ENCODE peak calls at places on chromosomes 6 and 20, in ten cellular contexts. O, Y, J, E, Z, T, N, A, D and I are unnamed samples.

GRCh38 chr20:13644010-13644409 is 5.3 kb upstream of the TASP1 start:
- DNase-seq in O (peak), Y (no peak), J (no peak), E (no peak), Z (no peak), T (no peak), N (peak), A (no peak), D (no peak), I (no peak)

GRCh38 chr20:31894980-31895675 is 24.7 kb downstream of the TTLL9 start:
- DNase-seq in O (peak), Y (peak), J (no peak), E (peak), Z (no peak), T (no peak), N (no peak), A (peak), D (no peak), I (no peak)

GRCh38 chr6:156686429-156686939 is 90.7 kb upstream of the ARID1B start:
- DNase-seq in O (peak), Y (no peak), J (peak), E (peak), Z (peak), T (no peak), N (peak), A (peak), D (peak), I (no peak)

GRCh38 chr6:42250509-42250908 is 32.8 kb upstream of the MRPS10 start:
- DNase-seq in O (no peak), Y (no peak), J (no peak), E (no peak), Z (no peak), T (no peak), N (no peak), A (no peak), D (no peak), I (no peak)

GRCh38 chr6:37303891-37304503 is 46.1 kb upstream of the TMEM217 start:
- DNase-seq in O (peak), Y (peak), J (no peak), E (peak), Z (peak), T (no peak), N (no peak), A (peak), D (no peak), I (peak)

GRCh38 chr6:87904041-87904440 is 143.6 kb upstream of the SPACA1 start:
- DNase-seq in O (no peak), Y (no peak), J (no peak), E (no peak), Z (no peak), T (no peak), N (no peak), A (peak), D (no peak), I (no peak)

GRCh38 chr6:13536796-13537526 is 37.4 kb upstream of the SIRT5 start:
- DNase-seq in O (peak), Y (no peak), J (no peak), E (no peak), Z (no peak), T (no peak), N (no peak), A (no peak), D (no peak), I (no peak)

GRCh38 chr6:132648356-132648755 is 10.6 kb downstream of the TAAR1 start:
- DNase-seq in O (peak), Y (no peak), J (no peak), E (peak), Z (no peak), T (no peak), N (peak), A (no peak), D (no peak), I (no peak)

GRCh38 chr6:29295181-29295585 is 6.3 kb upstream of the OR14J1 start:
- DNase-seq in O (no peak), Y (no peak), J (no peak), E (no peak), Z (no peak), T (no peak), N (no peak), A (no peak), D (no peak), I (no peak)

GRCh38 chr6:44020148-44020547 is 107.1 kb downstream of the MRPL14 start:
- DNase-seq in O (no peak), Y (no peak), J (no peak), E (no peak), Z (no peak), T (no peak), N (no peak), A (no peak), D (no peak), I (no peak)

GRCh38 chr6:16804007-16804303 is 42.7 kb upstream of the ATXN1 start:
- DNase-seq in O (no peak), Y (no peak), J (peak), E (no peak), Z (no peak), T (no peak), N (no peak), A (no peak), D (no peak), I (no peak)

GRCh38 chr6:2194643-2195042 is 50.8 kb downstream of the GMDS start:
- DNase-seq in O (no peak), Y (no peak), J (no peak), E (no peak), Z (no peak), T (no peak), N (no peak), A (no peak), D (no peak), I (no peak)

GRCh38 chr6:69732640-69733039 is 64.2 kb downstream of the LMBRD1 start:
- DNase-seq in O (no peak), Y (peak), J (no peak), E (no peak), Z (no peak), T (no peak), N (no peak), A (no peak), D (no peak), I (no peak)

GRCh38 chr6:149492798-149493165 is 8.0 kb upstream of the ZC3H12D start:
- DNase-seq in O (no peak), Y (no peak), J (no peak), E (no peak), Z (no peak), T (no peak), N (no peak), A (no peak), D (no peak), I (no peak)

GRCh38 chr20:44017905-44018683 is 103.4 kb downstream of the TOX2 start:
- DNase-seq in O (peak), Y (no peak), J (peak), E (peak), Z (no peak), T (no peak), N (peak), A (no peak), D (no peak), I (no peak)

GRCh38 chr20:32625996-32626395 is 40.9 kb upstream of the NOL4L start:
- DNase-seq in O (no peak), Y (no peak), J (no peak), E (no peak), Z (no peak), T (no peak), N (no peak), A (no peak), D (no peak), I (no peak)

GRCh38 chr6:41160933-41161332 is 2.0 kb downstream of the TREM2 start:
- DNase-seq in O (no peak), Y (no peak), J (no peak), E (no peak), Z (no peak), T (no peak), N (no peak), A (no peak), D (no peak), I (no peak)

GRCh38 chr6:167973092-167973880 is 24.2 kb upstream of the KIF25 start:
- DNase-seq in O (no peak), Y (no peak), J (peak), E (no peak), Z (no peak), T (no peak), N (no peak), A (peak), D (no peak), I (no peak)

GRCh38 chr6:36302227-36302976 is 32.5 kb downstream of the PNPLA1 start:
- DNase-seq in O (peak), Y (peak), J (peak), E (peak), Z (peak), T (peak), N (peak), A (peak), D (peak), I (peak)

GRCh38 chr6:167058261-167058660 is 59.1 kb downstream of the CEP43 start:
- DNase-seq in O (peak), Y (no peak), J (no peak), E (no peak), Z (no peak), T (no peak), N (peak), A (no peak), D (no peak), I (no peak)

GRCh38 chr6:157228421-157229218 is 94.7 kb downstream of the TMEM242 start:
- DNase-seq in O (no peak), Y (no peak), J (peak), E (no peak), Z (no peak), T (no peak), N (no peak), A (no peak), D (no peak), I (no peak)

GRCh38 chr20:45011108-45011526 is 44.8 kb downstream of the STK4 start:
- DNase-seq in O (peak), Y (peak), J (peak), E (peak), Z (peak), T (peak), N (peak), A (peak), D (peak), I (peak)

GRCh38 chr6:12071064-12071615 is 59.0 kb downstream of the HIVEP1 start:
- DNase-seq in O (no peak), Y (no peak), J (no peak), E (no peak), Z (no peak), T (no peak), N (no peak), A (no peak), D (no peak), I (no peak)

GRCh38 chr20:3710703-3711417 is 1.5 kb downstream of the SIGLEC1 start:
- DNase-seq in O (peak), Y (peak), J (peak), E (peak), Z (peak), T (peak), N (no peak), A (peak), D (peak), I (peak)

GRCh38 chr6:134394905-134395304 is 77.0 kb upstream of the SGK1 start:
- DNase-seq in O (no peak), Y (no peak), J (no peak), E (no peak), Z (no peak), T (no peak), N (no peak), A (no peak), D (no peak), I (no peak)

GRCh38 chr6:161242779-161243693 is 30.8 kb downstream of the AGPAT4 start:
- DNase-seq in O (peak), Y (peak), J (no peak), E (no peak), Z (no peak), T (peak), N (peak), A (peak), D (peak), I (no peak)

GRCh38 chr20:7193681-7194080 is 426.2 kb downstream of the BMP2 start:
- DNase-seq in O (no peak), Y (no peak), J (no peak), E (no peak), Z (no peak), T (no peak), N (no peak), A (no peak), D (no peak), I (no peak)

GRCh38 chr6:3283641-3284435 is 25.1 kb downstream of the PSMG4 start:
- DNase-seq in O (no peak), Y (no peak), J (no peak), E (no peak), Z (no peak), T (no peak), N (no peak), A (no peak), D (no peak), I (no peak)

GRCh38 chr6:26330835-26331808 is 33.9 kb upstream of the BTN3A2 start:
- DNase-seq in O (peak), Y (no peak), J (peak), E (peak), Z (peak), T (peak), N (no peak), A (no peak), D (peak), I (peak)

GRCh38 chr6:4272996-4273395 is 137.6 kb upstream of the ECI2 start:
- DNase-seq in O (peak), Y (no peak), J (no peak), E (no peak), Z (no peak), T (no peak), N (no peak), A (no peak), D (no peak), I (no peak)

GRCh38 chr6:109038837-109039398 is 55.7 kb downstream of the SESN1 start:
- DNase-seq in O (no peak), Y (no peak), J (no peak), E (no peak), Z (no peak), T (no peak), N (no peak), A (no peak), D (no peak), I (no peak)

GRCh38 chr20:6590891-6591679 is 176.4 kb upstream of the BMP2 start:
- DNase-seq in O (peak), Y (no peak), J (no peak), E (peak), Z (no peak), T (no peak), N (peak), A (no peak), D (no peak), I (no peak)

GRCh38 chr20:56916345-56916622 is 287.2 kb downstream of the TFAP2C start:
- DNase-seq in O (no peak), Y (no peak), J (no peak), E (no peak), Z (no peak), T (no peak), N (no peak), A (no peak), D (no peak), I (no peak)